ENCODE peak calls at places on chromosomes 3 and 15, in four cellular contexts. U, L, G and B are unnamed samples.

GRCh38 chr3:194322701-194323174 is 28.4 kb downstream of the CPN2 start:
- DNase-seq in G (peak), U (no peak), L (no peak), B (no peak)

GRCh38 chr15:98904466-98905048 is 103.0 kb downstream of the PGPEP1L start:
- DNase-seq in U (peak), G (peak), L (peak), B (peak)

GRCh38 chr15:55518641-55519040 is 10.6 kb upstream of the DNAAF4 start:
- DNase-seq in G (no peak), L (no peak), U (no peak), B (no peak)

GRCh38 chr15:89028036-89028435 is 60.2 kb upstream of the ABHD2 start:
- DNase-seq in G (no peak), L (no peak), U (no peak), B (no peak)

GRCh38 chr15:78909160-78909695 is 35.6 kb downstream of the CTSH start:
- DNase-seq in L (no peak), U (no peak), G (no peak), B (no peak)

GRCh38 chr3:146138904-146139303 is 22.1 kb downstream of the PLOD2 start:
- DNase-seq in L (no peak), U (no peak), G (no peak), B (no peak)

GRCh38 chr3:177514341-177515193 is 317.3 kb upstream of the TBL1XR1 start:
- DNase-seq in G (no peak), L (peak), U (no peak), B (no peak)

GRCh38 chr3:138471481-138471880 is 37.1 kb downstream of the ESYT3 start:
- DNase-seq in L (no peak), U (no peak), G (no peak), B (no peak)

GRCh38 chr3:45670995-45671394 is 18.2 kb upstream of the SACM1L start:
- DNase-seq in G (peak), L (no peak), U (no peak), B (no peak)

GRCh38 chr3:182027366-182027765 is 315.6 kb downstream of the SOX2 start:
- DNase-seq in L (no peak), U (no peak), G (no peak), B (no peak)

GRCh38 chr3:45437388-45437787 is 49.0 kb downstream of the LARS2 start:
- DNase-seq in L (no peak), U (no peak), G (peak), B (no peak)

GRCh38 chr15:66591322-66591862 is 25.6 kb upstream of the LCTL start:
- DNase-seq in L (no peak), G (no peak), U (no peak), B (no peak)

GRCh38 chr15:78257681-78258080 is 6.7 kb upstream of the DNAJA4 start:
- DNase-seq in U (no peak), G (no peak), L (no peak), B (no peak)

GRCh38 chr15:81133782-81134461 is at the start of gene CFAP161:
- DNase-seq in G (peak), U (peak), L (peak), B (peak)

GRCh38 chr3:145182196-145182911 is 978.6 kb downstream of the PLOD2 start:
- DNase-seq in U (no peak), G (peak), L (no peak), B (no peak)

GRCh38 chr3:50204804-50205718 is at the start of gene SLC38A3:
- DNase-seq in G (no peak), U (peak), L (peak), B (peak)

GRCh38 chr15:30962079-30962478 is 29.3 kb downstream of the MTMR10 start:
- DNase-seq in U (no peak), G (no peak), L (no peak), B (no peak)

GRCh38 chr3:194685050-194685722 is 497 bp upstream of the FAM43A start:
- DNase-seq in G (no peak), U (no peak), L (no peak), B (no peak)

GRCh38 chr3:117875887-117876286 is 1158.8 kb downstream of the IGSF11 start:
- DNase-seq in G (no peak), L (no peak), U (no peak), B (no peak)

GRCh38 chr3:10354373-10355015 is 33.6 kb upstream of the SEC13 start:
- DNase-seq in L (no peak), U (no peak), G (no peak), B (no peak)

GRCh38 chr3:141940204-141940776 is 63.8 kb downstream of the ATP1B3 start:
- DNase-seq in G (peak), L (no peak), U (no peak), B (no peak)

GRCh38 chr15:91882858-91883586 is 29.5 kb downstream of the SLCO3A1 start:
- DNase-seq in G (no peak), L (no peak), U (no peak), B (no peak)

GRCh38 chr15:80732148-80732547 is 37.0 kb downstream of the ABHD17C start:
- DNase-seq in L (no peak), U (no peak), G (no peak), B (no peak)

GRCh38 chr3:175163686-175164085 is 304.6 kb downstream of the NAALADL2 start:
- DNase-seq in G (no peak), U (no peak), L (no peak), B (no peak)

GRCh38 chr3:157819415-157819814 is 286.8 kb downstream of the SHOX2 start:
- DNase-seq in U (no peak), G (no peak), L (no peak), B (no peak)

GRCh38 chr3:45559560-45560118 is 34.9 kb upstream of the LIMD1 start:
- DNase-seq in L (no peak), G (no peak), U (no peak), B (no peak)

GRCh38 chr3:144590854-144591253 is 619.2 kb downstream of the DIPK2A start:
- DNase-seq in L (no peak), U (no peak), G (peak), B (no peak)

GRCh38 chr15:41873711-41874110 is 20.1 kb downstream of the SPTBN5 start:
- DNase-seq in L (no peak), G (no peak), U (no peak), B (no peak)

GRCh38 chr3:130243808-130244207 is 101.7 kb upstream of the COL6A5 start:
- DNase-seq in L (no peak), G (no peak), U (no peak), B (no peak)

GRCh38 chr3:130242850-130243569 is 102.5 kb upstream of the COL6A5 start:
- DNase-seq in U (no peak), L (no peak), G (no peak), B (no peak)
- TF ChIP-seq CTCF in U (no peak), L (no peak), G (no peak), B (peak)

GRCh38 chr3:129975332-129976090 is 991 bp downstream of the TRH start:
- DNase-seq in U (peak), L (peak), G (no peak), B (peak)
- TF ChIP-seq CTCF in U (no peak), L (no peak), G (no peak), B (no peak)

GRCh38 chr3:100006570-100007271 is 107.6 kb downstream of the FILIP1L start:
- DNase-seq in L (no peak), U (no peak), G (no peak), B (no peak)
- TF ChIP-seq CTCF in L (no peak), U (no peak), G (peak), B (no peak)

GRCh38 chr3:24259901-24260512 is 234.6 kb downstream of the THRB start:
- DNase-seq in U (no peak), G (peak), L (no peak), B (no peak)

GRCh38 chr3:24258260-24258659 is 236.4 kb downstream of the THRB start:
- DNase-seq in L (no peak), G (no peak), U (no peak), B (no peak)

GRCh38 chr3:24255414-24255813 is 239.2 kb downstream of the THRB start:
- DNase-seq in U (no peak), L (no peak), G (no peak), B (no peak)

GRCh38 chr3:24263069-24263668 is 231.5 kb downstream of the THRB start:
- DNase-seq in G (no peak), U (no peak), L (no peak), B (no peak)

DNA sequence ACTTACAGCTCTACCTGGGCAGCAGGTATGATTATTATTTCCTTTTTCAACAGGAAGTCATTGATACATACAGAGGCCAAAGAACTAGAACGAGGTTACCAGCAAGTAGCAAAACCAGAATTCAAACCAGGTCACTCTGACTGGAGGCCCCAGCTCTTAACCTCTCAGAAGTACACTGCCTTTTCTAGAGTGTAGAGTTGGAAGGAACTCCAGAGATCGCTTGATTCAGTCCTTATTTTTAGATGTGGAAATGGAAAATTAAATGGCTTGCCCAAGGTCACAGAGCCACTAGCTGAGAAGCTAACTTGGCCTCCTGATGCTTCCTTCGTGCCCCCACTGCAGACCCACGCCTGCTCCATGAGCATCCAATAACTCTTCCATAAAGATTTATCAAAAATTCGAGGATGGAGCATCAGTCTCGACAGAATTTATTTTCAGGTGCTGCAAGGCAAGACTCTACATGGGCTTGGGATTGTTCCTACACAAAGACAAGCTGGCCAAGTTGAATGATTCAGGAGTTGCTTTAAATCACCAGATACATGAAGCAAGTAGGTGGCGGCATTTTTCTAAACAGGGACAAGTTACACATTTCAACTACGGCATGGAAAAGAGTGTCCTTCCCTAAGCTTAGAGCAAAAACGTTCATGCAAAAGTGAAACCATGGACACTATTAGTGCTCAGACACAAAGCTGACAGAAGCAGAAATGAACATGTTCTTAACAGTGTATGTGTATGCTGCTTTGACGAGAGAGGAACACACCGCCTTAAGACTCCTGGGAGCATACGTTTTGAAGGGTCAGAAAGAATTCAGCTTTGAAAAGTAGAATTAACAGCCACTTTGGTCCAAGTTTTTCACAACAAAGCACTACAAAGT is 235.7 kb downstream of the THRB start:
- DNase-seq in U (no peak), G (no peak), L (no peak), B (no peak)
- TF ChIP-seq CTCF in U (no peak), G (no peak), L (no peak), B (no peak)

GRCh38 chr3:38131621-38132369 is 5.1 kb downstream of the ACAA1 start:
- DNase-seq in U (peak), L (peak), G (no peak), B (peak)
- TF ChIP-seq CTCF in U (no peak), L (peak), G (peak), B (peak)

GRCh38 chr3:63405882-63406281 is 127.8 kb downstream of the SYNPR start:
- DNase-seq in L (no peak), G (no peak), U (no peak), B (no peak)
- TF ChIP-seq CTCF in L (no peak), G (peak), U (no peak), B (no peak)

GRCh38 chr3:160486459-160486869 is 36.9 kb upstream of the TRIM59 start:
- DNase-seq in G (peak), U (no peak), L (no peak), B (no peak)
- TF ChIP-seq CTCF in G (peak), U (peak), L (peak), B (peak)

DNA sequence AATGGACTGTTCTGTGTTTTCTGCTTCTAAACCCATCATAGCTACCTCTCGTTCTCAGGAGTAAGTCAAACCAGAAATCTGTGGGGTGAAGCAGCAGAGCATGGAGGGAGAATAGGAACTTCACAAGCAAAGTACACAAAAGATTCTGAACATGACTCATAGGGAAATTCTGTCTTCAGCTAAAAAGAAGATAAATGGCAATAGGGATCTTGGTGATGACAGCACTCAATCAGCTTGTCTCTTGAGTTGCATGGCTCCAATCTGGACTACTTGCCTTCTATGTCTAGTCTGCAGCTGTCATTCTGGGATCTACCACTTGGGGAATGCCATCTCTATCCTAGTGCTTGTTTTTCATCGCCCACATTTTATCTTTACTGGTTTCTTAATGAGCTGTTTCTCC is 13.5 kb upstream of the GRAMD1C start:
- DNase-seq in U (no peak), G (no peak), L (no peak), B (no peak)
- TF ChIP-seq CTCF in U (peak), G (peak), L (no peak), B (peak)

DNA sequence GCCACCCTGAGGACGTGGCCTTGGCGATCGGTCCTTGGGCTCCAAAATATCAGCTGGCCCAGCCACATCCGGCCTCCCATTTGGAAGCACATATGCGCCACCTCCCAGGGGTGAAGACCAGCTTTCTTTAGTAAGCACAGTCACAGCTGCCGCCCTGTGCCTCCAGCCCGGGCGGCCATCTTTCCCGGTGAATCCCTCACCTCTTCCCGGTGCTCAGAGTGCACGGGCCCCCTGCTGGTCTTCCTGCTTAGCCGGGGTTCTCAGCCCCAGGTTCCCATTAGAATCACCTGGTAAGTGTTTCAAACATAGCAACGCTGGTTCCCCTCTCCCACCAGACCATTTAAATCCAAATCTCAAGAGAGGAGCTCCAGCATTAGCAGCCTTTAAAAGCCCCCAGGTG is 232.2 kb downstream of the VPS13C start:
- DNase-seq in U (no peak), G (no peak), L (no peak), B (no peak)
- TF ChIP-seq CTCF in U (no peak), G (no peak), L (no peak), B (no peak)

DNA sequence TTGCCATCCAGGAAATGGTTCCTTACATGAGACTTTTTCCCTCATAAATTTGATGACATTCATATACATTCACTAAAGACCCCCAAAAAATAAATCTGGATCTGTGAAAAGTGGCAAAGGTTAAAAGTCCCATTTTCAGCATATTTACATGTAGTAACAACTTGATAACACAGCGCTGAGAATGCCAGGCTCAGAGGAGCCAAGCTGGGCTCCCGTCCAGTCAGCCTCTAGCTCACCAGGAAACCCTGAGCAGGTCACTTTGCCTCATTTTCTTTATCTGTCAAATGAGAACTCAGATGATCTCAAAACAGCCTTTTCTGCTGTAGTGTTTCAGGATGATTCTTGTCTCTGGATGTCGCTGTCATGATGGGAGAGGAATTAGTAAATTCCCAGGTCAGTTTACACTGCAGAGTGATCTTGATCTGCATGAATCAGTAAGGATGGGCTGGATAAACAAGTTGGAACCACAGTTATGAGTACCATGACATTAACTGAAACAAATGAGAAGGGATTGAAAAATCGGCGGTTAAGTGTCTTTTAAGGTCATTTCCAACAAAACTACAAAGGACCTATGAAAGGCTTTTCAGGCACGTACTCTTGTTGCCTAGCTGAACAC is 82.8 kb downstream of the PPARG start:
- DNase-seq in G (no peak), U (no peak), L (no peak), B (no peak)
- TF ChIP-seq CTCF in G (no peak), U (no peak), L (no peak), B (no peak)